ENCODE peak calls at places on chromosomes 16 and 17, in nine cellular contexts. C is Peyer's patch, E is neural progenitor cell, J is brain microvascular endothelial cell, M is psoas muscle, N is HCT116, F is cardiac muscle cell, B is mammary epithelial cell, Z is upper lobe of right lung. P is an unnamed sample.

GRCh38 chr17:7015587-7016020 is 3.2 kb downstream of the RNASEK start:
- DNase-seq in C (no peak), E (no peak), J (no peak), M (no peak), N (no peak), F (no peak), B (no peak), Z (no peak), P (no peak)

GRCh38 chr16:47924950-47925349 is 230.8 kb downstream of the ABCC12 start:
- DNase-seq in C (no peak), E (no peak), J (no peak), M (no peak), N (no peak), F (no peak), B (no peak), Z (no peak), P (no peak)

GRCh38 chr17:16920628-16921020 is 51.3 kb downstream of the TNFRSF13B start:
- DNase-seq in C (no peak), E (no peak), J (no peak), M (peak; percentile 23), N (no peak), F (no peak), B (no peak), Z (peak; percentile 42), P (no peak)

GRCh38 chr17:60392845-60393702 is 1.1 kb upstream of the USP32 start:
- DNase-seq in C (peak; percentile 52), E (peak; percentile 14), J (peak; percentile 67), M (no peak), N (peak; percentile 24), F (peak; percentile 80), B (peak; percentile 52), Z (peak; percentile 67), P (peak; percentile 21)

GRCh38 chr16:3007059-3007956 is 5.4 kb upstream of the CLDN9 start:
- DNase-seq in C (peak; percentile 87), E (no peak), J (no peak), M (no peak), N (no peak), F (no peak), B (no peak), Z (no peak), P (no peak)

GRCh38 chr16:53087101-53087500 is 32.3 kb downstream of the CHD9 start:
- DNase-seq in C (no peak), E (no peak), J (peak; percentile 13), M (no peak), N (no peak), F (peak; percentile 33), B (no peak), Z (no peak), P (no peak)

GRCh38 chr16:81198635-81199034 is 39.9 kb upstream of the BCO1 start:
- DNase-seq in C (no peak), E (no peak), J (no peak), M (no peak), N (no peak), F (peak; percentile 34), B (no peak), Z (no peak), P (no peak)

GRCh38 chr17:8326591-8327583 is 12.8 kb upstream of the ODF4 start:
- DNase-seq in C (no peak), E (peak; percentile 66), J (no peak), M (peak; percentile 64), N (no peak), F (peak; percentile 61), B (no peak), Z (peak; percentile 73), P (no peak)

GRCh38 chr16:30030011-30030685 is 923 bp downstream of the TLCD3B start:
- DNase-seq in C (no peak), E (peak; percentile 46), J (no peak), M (no peak), N (no peak), F (no peak), B (no peak), Z (no peak), P (no peak)
- H3K27ac ChIP-seq in C (no peak overlapping the region), E (no peak overlapping the region), J (no peak overlapping the region), M (no peak overlapping the region), N (no peak overlapping the region), F (no peak overlapping the region), B (no peak overlapping the region), Z (no peak overlapping the region), P (no peak overlapping the region)

DNA sequence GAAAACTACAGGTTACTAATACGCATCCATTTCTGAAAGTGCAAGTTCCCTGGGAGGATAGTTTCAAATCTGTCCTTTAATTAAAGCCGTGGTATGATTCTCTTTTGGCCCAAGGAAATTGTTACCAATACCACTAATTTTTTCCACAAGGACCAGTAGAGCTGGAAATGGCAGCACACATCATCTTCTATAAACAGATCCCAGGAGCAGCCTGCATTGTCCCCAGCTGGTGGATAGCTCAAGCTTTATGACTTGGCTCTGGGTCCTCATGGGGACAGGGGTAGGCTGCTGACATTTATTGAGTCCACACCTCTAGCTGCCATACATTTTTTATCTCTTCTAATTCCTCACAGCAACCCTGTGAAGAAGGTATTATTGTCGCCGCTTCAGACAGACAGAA is 35.8 kb upstream of the BHLHA9 start:
- DNase-seq in C (no peak), E (no peak), J (no peak), M (no peak), N (no peak), F (no peak), B (no peak), Z (no peak), P (no peak)
- TF ChIP-seq CTCF in C (no peak), E (no peak), J (no peak), M (no peak), N (no peak), F (no peak), B (no peak), Z (no peak), P (no peak)

DNA sequence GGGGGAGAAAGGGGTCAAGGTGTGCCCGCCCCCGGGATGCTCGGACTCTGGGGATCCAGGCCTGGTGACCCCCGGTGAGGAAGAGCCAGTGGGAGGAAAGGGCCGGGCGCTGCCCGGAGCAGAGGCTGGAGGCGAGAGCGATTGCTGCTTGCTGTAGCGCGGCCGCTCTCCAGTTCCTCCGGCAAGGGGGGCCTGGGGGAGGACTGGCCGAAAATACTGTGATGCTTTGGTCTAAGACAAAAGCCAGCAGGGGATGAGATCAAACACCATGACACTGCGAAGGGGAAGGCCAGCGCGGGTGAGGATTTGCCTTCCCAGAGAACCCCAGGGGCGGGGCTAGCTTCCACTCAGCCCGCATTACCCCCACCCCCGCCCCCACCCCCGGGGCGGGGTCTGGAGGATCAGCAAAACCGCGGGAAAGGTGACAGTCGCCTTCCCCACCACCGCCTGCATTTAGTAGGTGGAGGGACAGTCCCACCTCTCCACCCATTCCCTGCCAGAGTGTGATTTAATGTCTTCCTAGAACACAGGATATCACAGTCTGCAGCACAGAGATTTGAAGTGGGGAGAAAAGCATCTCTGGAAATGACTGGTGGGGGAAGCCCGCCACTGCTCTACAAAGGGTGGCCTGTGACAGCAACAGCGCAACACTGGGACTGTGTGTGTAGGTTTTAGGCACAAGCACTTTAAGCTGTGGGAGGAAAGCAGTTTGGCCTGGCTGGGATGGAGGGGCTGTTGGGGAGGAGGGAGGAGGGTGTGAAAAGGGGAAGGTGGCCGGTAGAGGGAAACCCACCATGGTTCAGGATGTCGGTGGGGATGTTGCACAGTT is 25.7 kb downstream of the MRC2 start:
- DNase-seq in C (peak; percentile 68), E (peak; percentile 95), J (no peak), M (peak; percentile 79), N (no peak), F (peak; percentile 48), B (no peak), Z (peak; percentile 90), P (no peak)
- H3K27ac ChIP-seq in C (peak overlapping the region; percentile 47), E (peak overlapping the region; percentile 82), J (peak overlapping the region; percentile 42), M (peak overlapping the region; percentile 4), N (no peak overlapping the region), F (peak overlapping the region; percentile 79), B (no peak overlapping the region), Z (peak overlapping the region; percentile 86), P (peak overlapping the region; percentile 44)

DNA sequence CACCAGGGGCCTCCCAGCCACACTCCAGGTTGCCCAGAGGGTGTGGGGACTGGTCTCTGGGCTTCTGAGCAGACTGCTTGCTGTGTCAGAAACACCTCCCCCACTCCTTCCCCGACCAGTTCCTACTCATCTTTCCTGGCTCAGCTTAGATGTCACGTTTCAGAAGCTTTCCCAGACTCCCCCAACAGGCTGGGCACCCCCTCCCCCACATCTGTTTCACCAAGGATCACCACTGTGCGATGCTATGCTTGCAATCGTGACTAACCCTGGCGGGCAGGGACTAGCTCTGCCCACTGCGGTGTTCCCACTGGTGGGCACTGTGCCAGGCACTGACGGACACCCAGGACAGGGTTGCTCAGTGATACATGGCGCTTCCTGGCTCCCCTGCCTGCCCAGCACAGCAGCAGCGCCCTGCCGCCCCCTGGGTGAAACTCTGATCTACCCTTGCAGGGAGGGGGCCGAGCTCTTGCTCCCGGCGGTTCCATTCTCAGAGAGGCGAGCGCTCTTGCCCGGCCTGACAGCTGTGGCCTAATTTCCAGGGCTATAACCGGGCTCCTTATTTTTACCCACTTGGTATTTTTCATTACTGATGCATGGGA is 29.4 kb upstream of the MTSS2 start:
- DNase-seq in C (no peak), E (no peak), J (peak; percentile 78), M (peak; percentile 99), N (no peak), F (peak; percentile 96), B (peak; percentile 99), Z (peak; percentile 82), P (peak; percentile 98)
- TF ChIP-seq CTCF in C (no peak), E (no peak), J (peak; percentile 14), M (no peak), N (no peak), F (no peak), B (no peak), Z (no peak), P (no peak)

DNA sequence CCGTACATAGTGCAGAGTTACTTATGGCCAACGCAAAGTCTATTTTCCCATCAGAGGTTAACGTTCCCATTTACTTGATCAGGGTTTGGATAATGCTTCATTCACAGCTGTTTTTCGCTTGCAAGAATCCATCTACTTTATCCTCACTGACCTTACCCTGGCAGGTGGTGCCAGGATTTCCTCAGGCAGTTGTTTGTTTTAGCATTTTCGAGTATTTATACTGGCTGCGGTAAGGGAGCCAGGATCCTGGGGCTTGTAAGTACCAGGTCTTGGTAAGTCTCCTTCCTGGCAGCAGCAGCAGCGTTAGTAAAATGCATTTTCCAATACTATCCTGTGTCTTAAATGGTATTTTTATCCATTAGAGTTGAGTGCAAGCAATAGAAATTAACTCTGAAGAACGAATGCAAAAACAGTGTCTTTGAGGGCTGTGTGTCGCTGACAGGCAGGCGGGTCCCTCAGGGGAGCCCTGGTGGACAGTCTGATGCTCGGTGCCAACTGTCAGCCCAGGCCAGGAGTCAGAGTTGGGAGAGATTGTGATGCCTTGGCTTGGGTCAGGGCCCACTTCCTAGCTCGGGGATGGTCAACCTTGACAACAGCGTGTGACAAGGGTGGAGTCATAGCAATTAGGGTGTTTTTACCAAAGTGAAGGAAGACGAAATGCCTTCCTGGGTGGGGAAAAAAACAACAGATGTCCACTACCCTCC is 92.4 kb upstream of the HSBP1 start:
- DNase-seq in C (no peak), E (no peak), J (no peak), M (peak; percentile 59), N (no peak), F (no peak), B (no peak), Z (no peak), P (no peak)
- H3K27ac ChIP-seq in C (no peak overlapping the region), E (no peak overlapping the region), J (no peak overlapping the region), M (no peak overlapping the region), N (no peak overlapping the region), F (no peak overlapping the region), B (no peak overlapping the region), Z (peak overlapping the region; percentile 82), P (no peak overlapping the region)